ENCODE peak calls at places on chromosomes 3 and 15, in six cellular contexts. One of them, this sample, is unnamed.

GRCh38 chr15:63870403-63871209 is 36.9 kb upstream of the HERC1 start:
- DNase-seq in cardiac muscle cell: peak; percentile 93
- DNase-seq in Kasumi-1: peak; percentile 71
- DNase-seq in foreskin melanocyte: peak; percentile 61
- DNase-seq in nephron progenitor cell: peak; percentile 68
- DNase-seq in coronary artery: no peak
- DNase-seq in this sample: peak; percentile 86

GRCh38 chr3:71450162-71450561 is 133.4 kb downstream of the FOXP1 start:
- DNase-seq in cardiac muscle cell: no peak
- DNase-seq in Kasumi-1: no peak
- DNase-seq in foreskin melanocyte: no peak
- DNase-seq in nephron progenitor cell: no peak
- DNase-seq in coronary artery: no peak
- DNase-seq in this sample: no peak

GRCh38 chr3:16148783-16149182 is 25.7 kb upstream of the GALNT15 start:
- DNase-seq in cardiac muscle cell: no peak
- DNase-seq in Kasumi-1: no peak
- DNase-seq in foreskin melanocyte: peak; percentile 42
- DNase-seq in nephron progenitor cell: no peak
- DNase-seq in coronary artery: peak; percentile 76
- DNase-seq in this sample: no peak

GRCh38 chr3:108088697-108089096 is 2.1 kb downstream of the CD47 start:
- DNase-seq in cardiac muscle cell: no peak
- DNase-seq in Kasumi-1: no peak
- DNase-seq in foreskin melanocyte: peak; percentile 51
- DNase-seq in nephron progenitor cell: no peak
- DNase-seq in coronary artery: no peak
- DNase-seq in this sample: peak; percentile 47

GRCh38 chr3:151974067-151974466 is 100.6 kb downstream of the SUCNR1 start:
- DNase-seq in cardiac muscle cell: no peak
- DNase-seq in Kasumi-1: no peak
- DNase-seq in foreskin melanocyte: no peak
- DNase-seq in nephron progenitor cell: no peak
- DNase-seq in coronary artery: no peak
- DNase-seq in this sample: peak; percentile 30

GRCh38 chr3:119223511-119223910 is 17.2 kb downstream of the B4GALT4 start:
- DNase-seq in cardiac muscle cell: no peak
- DNase-seq in Kasumi-1: no peak
- DNase-seq in foreskin melanocyte: no peak
- DNase-seq in nephron progenitor cell: no peak
- DNase-seq in coronary artery: no peak
- DNase-seq in this sample: no peak

GRCh38 chr3:128369881-128370642 is 96.6 kb downstream of the DNAJB8 start:
- DNase-seq in cardiac muscle cell: peak; percentile 21
- DNase-seq in Kasumi-1: no peak
- DNase-seq in foreskin melanocyte: no peak
- DNase-seq in nephron progenitor cell: no peak
- DNase-seq in coronary artery: no peak
- DNase-seq in this sample: no peak

GRCh38 chr3:7728566-7729519 is 772.8 kb upstream of the LMCD1 start:
- DNase-seq in cardiac muscle cell: no peak
- DNase-seq in Kasumi-1: no peak
- DNase-seq in foreskin melanocyte: no peak
- DNase-seq in nephron progenitor cell: no peak
- DNase-seq in coronary artery: no peak
- DNase-seq in this sample: no peak

GRCh38 chr3:148147896-148148295 is 549.8 kb upstream of the AGTR1 start:
- DNase-seq in cardiac muscle cell: no peak
- DNase-seq in Kasumi-1: no peak
- DNase-seq in foreskin melanocyte: no peak
- DNase-seq in nephron progenitor cell: no peak
- DNase-seq in coronary artery: no peak
- DNase-seq in this sample: peak; percentile 56

GRCh38 chr3:44355634-44356033 is 17.1 kb downstream of the TCAIM start:
- DNase-seq in cardiac muscle cell: peak; percentile 53
- DNase-seq in Kasumi-1: peak; percentile 96
- DNase-seq in foreskin melanocyte: no peak
- DNase-seq in nephron progenitor cell: no peak
- DNase-seq in coronary artery: no peak
- DNase-seq in this sample: peak; percentile 89

GRCh38 chr15:70140031-70140542 is 42.4 kb upstream of the TLE3 start:
- DNase-seq in cardiac muscle cell: no peak
- DNase-seq in Kasumi-1: no peak
- DNase-seq in foreskin melanocyte: no peak
- DNase-seq in nephron progenitor cell: no peak
- DNase-seq in coronary artery: no peak
- DNase-seq in this sample: no peak

GRCh38 chr15:52010633-52011595 is 8.1 kb upstream of the MAPK6 start:
- DNase-seq in cardiac muscle cell: no peak
- DNase-seq in Kasumi-1: no peak
- DNase-seq in foreskin melanocyte: no peak
- DNase-seq in nephron progenitor cell: no peak
- DNase-seq in coronary artery: no peak
- DNase-seq in this sample: peak; percentile 48

GRCh38 chr15:70799667-70800450 is 36.5 kb upstream of the UACA start:
- DNase-seq in cardiac muscle cell: peak; percentile 50
- DNase-seq in Kasumi-1: no peak
- DNase-seq in foreskin melanocyte: peak; percentile 88
- DNase-seq in nephron progenitor cell: no peak
- DNase-seq in coronary artery: no peak
- DNase-seq in this sample: peak; percentile 97

GRCh38 chr3:98733778-98734281 is 29.3 kb upstream of the ST3GAL6 start:
- DNase-seq in cardiac muscle cell: peak; percentile 32
- DNase-seq in Kasumi-1: no peak
- DNase-seq in foreskin melanocyte: peak; percentile 60
- DNase-seq in nephron progenitor cell: peak; percentile 54
- DNase-seq in coronary artery: no peak
- DNase-seq in this sample: peak; percentile 12

GRCh38 chr3:58647661-58648141 is 18.9 kb downstream of the FAM3D start:
- DNase-seq in cardiac muscle cell: no peak
- DNase-seq in Kasumi-1: peak; percentile 91
- DNase-seq in foreskin melanocyte: no peak
- DNase-seq in nephron progenitor cell: no peak
- DNase-seq in coronary artery: no peak
- DNase-seq in this sample: no peak

GRCh38 chr15:40909662-40910625 is 15.7 kb downstream of the VPS18 start:
- DNase-seq in cardiac muscle cell: no peak
- DNase-seq in Kasumi-1: peak; percentile 41
- DNase-seq in foreskin melanocyte: no peak
- DNase-seq in nephron progenitor cell: no peak
- DNase-seq in coronary artery: no peak
- DNase-seq in this sample: peak; percentile 80

GRCh38 chr3:8239718-8240698 is 261.6 kb upstream of the LMCD1 start:
- DNase-seq in cardiac muscle cell: peak; percentile 71
- DNase-seq in Kasumi-1: peak; percentile 70
- DNase-seq in foreskin melanocyte: peak; percentile 42
- DNase-seq in nephron progenitor cell: peak; percentile 58
- DNase-seq in coronary artery: no peak
- DNase-seq in this sample: peak; percentile 71

GRCh38 chr3:106381265-106381942 is 512.6 kb upstream of the CBLB start:
- DNase-seq in cardiac muscle cell: no peak
- DNase-seq in Kasumi-1: no peak
- DNase-seq in foreskin melanocyte: no peak
- DNase-seq in nephron progenitor cell: no peak
- DNase-seq in coronary artery: no peak
- DNase-seq in this sample: no peak

GRCh38 chr3:135014575-135014974 is 219.5 kb downstream of the EPHB1 start:
- DNase-seq in cardiac muscle cell: no peak
- DNase-seq in Kasumi-1: no peak
- DNase-seq in foreskin melanocyte: no peak
- DNase-seq in nephron progenitor cell: no peak
- DNase-seq in coronary artery: no peak
- DNase-seq in this sample: no peak

GRCh38 chr3:151476344-151477018 is 15.6 kb upstream of the IGSF10 start:
- DNase-seq in cardiac muscle cell: peak; percentile 79
- DNase-seq in Kasumi-1: no peak
- DNase-seq in foreskin melanocyte: no peak
- DNase-seq in nephron progenitor cell: no peak
- DNase-seq in coronary artery: no peak
- DNase-seq in this sample: no peak

GRCh38 chr15:53110999-53111398 is 320.9 kb upstream of the ONECUT1 start:
- DNase-seq in cardiac muscle cell: peak; percentile 55
- DNase-seq in Kasumi-1: no peak
- DNase-seq in foreskin melanocyte: no peak
- DNase-seq in nephron progenitor cell: no peak
- DNase-seq in coronary artery: no peak
- DNase-seq in this sample: no peak

This sample was measured in adipocyte.